ENCODE peak calls at places on chromosomes 7 and 10, in ten cellular contexts. One of them, this sample, is unnamed.

GRCh38 chr7:101093907-101094306 is 8.6 kb downstream of the TRIM56 start:
- DNase-seq in ACHN: peak
- DNase-seq in astrocyte of the hippocampus: peak
- DNase-seq in transverse colon: no peak
- DNase-seq in activated CD4-positive, alpha-beta T cell treated with anti-CD3 and anti-CD28 coated beads for 1 hour: no peak
- DNase-seq in HT-29: no peak
- DNase-seq in AG04450: peak
- DNase-seq in NCI-H1092 treated with DMSO at 0.1 percent for 48 hours: no peak
- DNase-seq in sigmoid colon: no peak
- DNase-seq in A549: no peak
- DNase-seq in this sample: peak

GRCh38 chr7:506391-506831 is 13.2 kb downstream of the PDGFA start:
- DNase-seq in ACHN: no peak
- DNase-seq in astrocyte of the hippocampus: no peak
- DNase-seq in transverse colon: peak
- DNase-seq in activated CD4-positive, alpha-beta T cell treated with anti-CD3 and anti-CD28 coated beads for 1 hour: no peak
- DNase-seq in HT-29: no peak
- DNase-seq in AG04450: no peak
- DNase-seq in NCI-H1092 treated with DMSO at 0.1 percent for 48 hours: no peak
- DNase-seq in sigmoid colon: peak
- DNase-seq in A549: no peak
- DNase-seq in this sample: no peak

GRCh38 chr7:22663319-22663718 is 63.7 kb upstream of the IL6 start:
- DNase-seq in ACHN: peak
- DNase-seq in astrocyte of the hippocampus: no peak
- DNase-seq in transverse colon: no peak
- DNase-seq in activated CD4-positive, alpha-beta T cell treated with anti-CD3 and anti-CD28 coated beads for 1 hour: no peak
- DNase-seq in HT-29: no peak
- DNase-seq in AG04450: no peak
- DNase-seq in NCI-H1092 treated with DMSO at 0.1 percent for 48 hours: no peak
- DNase-seq in sigmoid colon: no peak
- DNase-seq in A549: no peak
- DNase-seq in this sample: no peak

GRCh38 chr7:151799506-151799905 is 77.4 kb downstream of the PRKAG2 start:
- DNase-seq in ACHN: no peak
- DNase-seq in astrocyte of the hippocampus: no peak
- DNase-seq in transverse colon: no peak
- DNase-seq in activated CD4-positive, alpha-beta T cell treated with anti-CD3 and anti-CD28 coated beads for 1 hour: no peak
- DNase-seq in HT-29: no peak
- DNase-seq in AG04450: no peak
- DNase-seq in NCI-H1092 treated with DMSO at 0.1 percent for 48 hours: no peak
- DNase-seq in sigmoid colon: no peak
- DNase-seq in A549: no peak
- DNase-seq in this sample: no peak

GRCh38 chr10:98055875-98056516 is 25.6 kb upstream of the CRTAC1 start:
- DNase-seq in ACHN: peak
- DNase-seq in astrocyte of the hippocampus: peak
- DNase-seq in transverse colon: no peak
- DNase-seq in activated CD4-positive, alpha-beta T cell treated with anti-CD3 and anti-CD28 coated beads for 1 hour: no peak
- DNase-seq in HT-29: peak
- DNase-seq in AG04450: no peak
- DNase-seq in NCI-H1092 treated with DMSO at 0.1 percent for 48 hours: no peak
- DNase-seq in sigmoid colon: no peak
- DNase-seq in A549: no peak
- DNase-seq in this sample: no peak

GRCh38 chr10:89283988-89284475 is 17.8 kb upstream of the IFIT2 start:
- DNase-seq in ACHN: peak
- DNase-seq in astrocyte of the hippocampus: peak
- DNase-seq in transverse colon: peak
- DNase-seq in activated CD4-positive, alpha-beta T cell treated with anti-CD3 and anti-CD28 coated beads for 1 hour: no peak
- DNase-seq in HT-29: peak
- DNase-seq in AG04450: no peak
- DNase-seq in NCI-H1092 treated with DMSO at 0.1 percent for 48 hours: peak
- DNase-seq in sigmoid colon: peak
- DNase-seq in A549: peak
- DNase-seq in this sample: peak

GRCh38 chr10:100184426-100185219 is 1.2 kb downstream of the ERLIN1 start:
- DNase-seq in ACHN: peak
- DNase-seq in astrocyte of the hippocampus: peak
- DNase-seq in transverse colon: no peak
- DNase-seq in activated CD4-positive, alpha-beta T cell treated with anti-CD3 and anti-CD28 coated beads for 1 hour: no peak
- DNase-seq in HT-29: no peak
- DNase-seq in AG04450: no peak
- DNase-seq in NCI-H1092 treated with DMSO at 0.1 percent for 48 hours: peak
- DNase-seq in sigmoid colon: no peak
- DNase-seq in A549: peak
- DNase-seq in this sample: no peak

GRCh38 chr10:60343254-60343653 is 46.4 kb downstream of the ANK3 start:
- DNase-seq in ACHN: no peak
- DNase-seq in astrocyte of the hippocampus: no peak
- DNase-seq in transverse colon: no peak
- DNase-seq in activated CD4-positive, alpha-beta T cell treated with anti-CD3 and anti-CD28 coated beads for 1 hour: no peak
- DNase-seq in HT-29: no peak
- DNase-seq in AG04450: no peak
- DNase-seq in NCI-H1092 treated with DMSO at 0.1 percent for 48 hours: no peak
- DNase-seq in sigmoid colon: no peak
- DNase-seq in A549: no peak
- DNase-seq in this sample: no peak